ENCODE peak calls at places on chromosomes 16 and 17, in six cellular contexts. Z, X, V, D, L and Y are unnamed samples.

GRCh38 chr16:57278494-57278893 is 6.0 kb downstream of the PLLP start:
- DNase-seq in D (no peak), V (peak), Z (no peak), X (no peak), L (no peak), Y (no peak)

GRCh38 chr17:41324180-41325075 is 8.9 kb upstream of the KRTAP17-1 start:
- DNase-seq in X (peak), L (no peak), D (no peak), V (no peak), Z (no peak), Y (no peak)

GRCh38 chr16:8426569-8426968 is 163.7 kb downstream of the TMEM114 start:
- DNase-seq in V (no peak), D (no peak), X (no peak), Z (no peak), L (no peak), Y (no peak)

GRCh38 chr16:53509906-53510703 is 7.1 kb upstream of the AKTIP start:
- DNase-seq in Z (peak), L (peak), D (peak), X (peak), V (peak), Y (no peak)

GRCh38 chr16:87692756-87693155 is 73.0 kb downstream of the KLHDC4 start:
- DNase-seq in V (no peak), Z (no peak), D (no peak), L (no peak), X (no peak), Y (no peak)

GRCh38 chr16:28131743-28132393 is 68.4 kb upstream of the GSG1L start:
- DNase-seq in L (no peak), Z (no peak), X (no peak), D (no peak), V (no peak), Y (no peak)

GRCh38 chr17:74332017-74332650 is 6.1 kb downstream of the KIF19 start:
- DNase-seq in Z (no peak), L (no peak), X (no peak), V (no peak), D (no peak), Y (no peak)

GRCh38 chr16:11354407-11354732 is 9.1 kb downstream of the RMI2 start:
- DNase-seq in V (no peak), L (no peak), Z (no peak), X (no peak), D (no peak), Y (no peak)

GRCh38 chr17:29007456-29008455 is 1.9 kb upstream of the SEZ6 start:
- DNase-seq in Z (no peak), X (no peak), L (peak), D (no peak), V (no peak), Y (no peak)

GRCh38 chr16:85002099-85002541 is 9.2 kb downstream of the ZDHHC7 start:
- DNase-seq in L (no peak), D (no peak), V (no peak), X (peak), Z (no peak), Y (no peak)

GRCh38 chr17:77153487-77153886 is 12.7 kb downstream of the SEC14L1 start:
- DNase-seq in X (no peak), L (no peak), Z (no peak), D (no peak), V (no peak), Y (no peak)

GRCh38 chr17:29982991-29983390 is 41.6 kb downstream of the EFCAB5 start:
- DNase-seq in D (no peak), Z (no peak), X (no peak), V (no peak), L (peak), Y (no peak)

GRCh38 chr17:39763046-39763800 is 25.5 kb downstream of the GRB7 start:
- DNase-seq in D (no peak), L (peak), Z (no peak), V (no peak), X (no peak), Y (no peak)

GRCh38 chr16:63614421-63614820 is 1507.4 kb downstream of the CDH11 start:
- DNase-seq in X (no peak), L (peak), V (no peak), Z (no peak), D (peak), Y (no peak)

GRCh38 chr17:39225974-39226683 is 384 bp upstream of the STAC2 start:
- DNase-seq in D (peak), Z (peak), L (peak), X (no peak), V (peak), Y (no peak)

GRCh38 chr17:40646791-40647548 is 648 bp downstream of the SMARCE1 start:
- DNase-seq in Z (no peak), X (no peak), D (no peak), L (no peak), V (no peak), Y (peak)

GRCh38 chr17:41308918-41309359 is at the start of gene KRTAP16-1:
- DNase-seq in X (no peak), V (no peak), D (no peak), L (no peak), Z (peak), Y (no peak)

GRCh38 chr17:79607941-79608728 is 2.7 kb downstream of the RBFOX3 start:
- DNase-seq in X (peak), Z (no peak), V (no peak), L (peak), D (no peak), Y (no peak)

GRCh38 chr16:64089697-64090096 is 1032.2 kb downstream of the CDH11 start:
- DNase-seq in X (no peak), V (no peak), L (peak), Z (no peak), D (peak), Y (no peak)

GRCh38 chr16:24610421-24610765 is 71.0 kb downstream of the RBBP6 start:
- DNase-seq in X (peak), D (peak), V (peak), L (peak), Z (no peak), Y (no peak)

GRCh38 chr17:20206591-20206990 is 197.4 kb downstream of the SPECC1 start:
- DNase-seq in L (peak), V (no peak), D (peak), X (no peak), Z (no peak), Y (no peak)

GRCh38 chr16:12158428-12158827 is 181.9 kb downstream of the SNX29 start:
- DNase-seq in Z (no peak), V (no peak), D (peak), L (peak), X (no peak), Y (peak)

GRCh38 chr16:85778873-85779272 is 20.5 kb downstream of the EMC8 start:
- DNase-seq in Z (no peak), D (no peak), X (peak), L (no peak), V (no peak), Y (no peak)

GRCh38 chr17:17758443-17758842 is 77.2 kb downstream of the RAI1 start:
- DNase-seq in D (no peak), L (no peak), Z (no peak), V (no peak), X (no peak), Y (no peak)

GRCh38 chr16:76955629-76956028 is 235.4 kb upstream of the MON1B start:
- DNase-seq in L (peak), X (peak), D (peak), V (no peak), Z (no peak), Y (no peak)

GRCh38 chr17:49952209-49952911 is 16.6 kb upstream of the DLX4 start:
- DNase-seq in L (peak), D (peak), Z (peak), V (no peak), X (peak), Y (no peak)

GRCh38 chr16:15975172-15975571 is 25.8 kb downstream of the ABCC1 start:
- DNase-seq in X (no peak), Z (no peak), D (no peak), V (no peak), L (no peak), Y (no peak)

GRCh38 chr16:51497541-51498211 is 346.6 kb upstream of the SALL1 start:
- DNase-seq in L (peak), V (no peak), D (no peak), Z (no peak), X (no peak), Y (no peak)

GRCh38 chr16:10999313-10999712 is 54.9 kb downstream of the CLEC16A start:
- DNase-seq in D (no peak), L (no peak), X (no peak), V (no peak), Z (no peak), Y (no peak)

GRCh38 chr17:79325707-79326106 is 251.1 kb downstream of the ENGASE start:
- DNase-seq in D (no peak), L (peak), V (no peak), Z (no peak), X (peak), Y (no peak)

GRCh38 chr16:1903845-1904820 is 14.1 kb downstream of the HS3ST6 start:
- DNase-seq in L (no peak), Z (no peak), V (no peak), X (no peak), D (no peak), Y (no peak)

GRCh38 chr16:84518804-84519341 is 14.4 kb upstream of the MEAK7 start:
- DNase-seq in Z (no peak), X (peak), V (no peak), L (no peak), D (no peak), Y (no peak)

GRCh38 chr16:83351846-83352245 is 455.9 kb upstream of the HSBP1 start:
- DNase-seq in X (no peak), V (no peak), Z (no peak), D (no peak), L (peak), Y (no peak)

GRCh38 chr17:63277629-63278028 is 168.5 kb downstream of the CYB561 start:
- DNase-seq in X (no peak), Z (no peak), V (no peak), L (peak), D (peak), Y (no peak)

GRCh38 chr17:76948726-76949342 is 80.6 kb downstream of the MGAT5B start:
- DNase-seq in D (no peak), V (peak), L (no peak), X (no peak), Z (no peak), Y (no peak)